ENCODE peak calls at places on chromosome 22, in four cellular contexts. One of them, this sample, is unnamed.

GRCh38 chr22:47151490-47151889 is 389.0 kb downstream of the TBC1D22A start:
- DNase-seq in lower lobe of right lung: no peak
- DNase-seq in cardiac muscle cell: peak; percentile 42
- DNase-seq in PC-3: peak; percentile 54
- DNase-seq in this sample: no peak

GRCh38 chr22:19120829-19121630 is 1.2 kb downstream of the DGCR2 start:
- DNase-seq in lower lobe of right lung: peak; percentile 76
- DNase-seq in cardiac muscle cell: no peak
- DNase-seq in PC-3: peak; percentile 76
- DNase-seq in this sample: no peak

GRCh38 chr22:24961217-24961844 is 8.8 kb downstream of the KIAA1671 start:
- DNase-seq in PC-3: no peak
- DNase-seq in lower lobe of right lung: no peak
- DNase-seq in cardiac muscle cell: no peak
- DNase-seq in this sample: no peak

GRCh38 chr22:44622685-44623084 is 79.3 kb upstream of the PRR5 start:
- DNase-seq in cardiac muscle cell: no peak
- DNase-seq in lower lobe of right lung: no peak
- DNase-seq in PC-3: no peak
- DNase-seq in this sample: peak; percentile 60

GRCh38 chr22:37242395-37242918 is 1.6 kb downstream of the RAC2 start:
- DNase-seq in cardiac muscle cell: peak; percentile 23
- DNase-seq in PC-3: peak; percentile 51
- DNase-seq in lower lobe of right lung: peak; percentile 89
- DNase-seq in this sample: no peak

GRCh38 chr22:31841029-31841827 is 87.4 kb downstream of the DEPDC5 start:
- DNase-seq in PC-3: no peak
- DNase-seq in cardiac muscle cell: no peak
- DNase-seq in lower lobe of right lung: no peak
- DNase-seq in this sample: no peak

GRCh38 chr22:45211848-45212247 is 28.8 kb downstream of the KIAA0930 start:
- DNase-seq in lower lobe of right lung: no peak
- DNase-seq in PC-3: no peak
- DNase-seq in cardiac muscle cell: no peak
- DNase-seq in this sample: no peak

GRCh38 chr22:44632823-44633478 is 69.1 kb upstream of the PRR5 start:
- DNase-seq in lower lobe of right lung: no peak
- DNase-seq in cardiac muscle cell: peak; percentile 35
- DNase-seq in PC-3: no peak
- DNase-seq in this sample: no peak

GRCh38 chr22:24969588-24970301 is 17.2 kb downstream of the KIAA1671 start:
- DNase-seq in lower lobe of right lung: no peak
- DNase-seq in cardiac muscle cell: peak; percentile 54
- DNase-seq in PC-3: peak; percentile 85
- DNase-seq in this sample: peak; percentile 77

GRCh38 chr22:19761500-19762314 is 1.1 kb downstream of the TBX1 start:
- DNase-seq in PC-3: peak; percentile 43
- DNase-seq in lower lobe of right lung: no peak
- DNase-seq in cardiac muscle cell: no peak
- DNase-seq in this sample: no peak

GRCh38 chr22:17706947-17707346 is 67.3 kb downstream of the BID start:
- DNase-seq in lower lobe of right lung: no peak
- DNase-seq in cardiac muscle cell: no peak
- DNase-seq in PC-3: no peak
- DNase-seq in this sample: no peak

GRCh38 chr22:46754110-46754799 is 8.2 kb upstream of the TBC1D22A start:
- DNase-seq in lower lobe of right lung: peak; percentile 90
- DNase-seq in cardiac muscle cell: peak; percentile 97
- DNase-seq in PC-3: peak; percentile 91
- DNase-seq in this sample: peak; percentile 98

GRCh38 chr22:47210686-47211085 is 448.2 kb downstream of the TBC1D22A start:
- DNase-seq in cardiac muscle cell: no peak
- DNase-seq in lower lobe of right lung: no peak
- DNase-seq in PC-3: no peak
- DNase-seq in this sample: no peak

GRCh38 chr22:25673721-25674120 is 68.3 kb upstream of the MYO18B start:
- DNase-seq in lower lobe of right lung: no peak
- DNase-seq in cardiac muscle cell: no peak
- DNase-seq in PC-3: no peak
- DNase-seq in this sample: no peak

GRCh38 chr22:25110596-25110845 is 89.1 kb upstream of the CRYBB3 start:
- DNase-seq in lower lobe of right lung: no peak
- DNase-seq in PC-3: no peak
- DNase-seq in cardiac muscle cell: no peak
- DNase-seq in this sample: no peak

GRCh38 chr22:46714550-46714949 is 23.5 kb downstream of the CERK start:
- DNase-seq in cardiac muscle cell: peak; percentile 16
- DNase-seq in PC-3: no peak
- DNase-seq in lower lobe of right lung: no peak
- DNase-seq in this sample: no peak

GRCh38 chr22:44442856-44443595 is 55.0 kb downstream of the RTL6 start:
- DNase-seq in PC-3: no peak
- DNase-seq in cardiac muscle cell: no peak
- DNase-seq in lower lobe of right lung: no peak
- DNase-seq in this sample: no peak

GRCh38 chr22:40247976-40248375 is 70.3 kb downstream of the TNRC6B start:
- DNase-seq in cardiac muscle cell: no peak
- DNase-seq in lower lobe of right lung: no peak
- DNase-seq in PC-3: no peak
- DNase-seq in this sample: no peak

GRCh38 chr22:17733484-17733883 is 40.8 kb downstream of the BID start:
- DNase-seq in PC-3: peak; percentile 26
- DNase-seq in lower lobe of right lung: no peak
- DNase-seq in cardiac muscle cell: no peak
- DNase-seq in this sample: no peak

GRCh38 chr22:33210129-33210784 is 152.1 kb upstream of the SYN3 start:
- DNase-seq in PC-3: peak; percentile 46
- DNase-seq in cardiac muscle cell: peak; percentile 48
- DNase-seq in lower lobe of right lung: no peak
- DNase-seq in this sample: no peak

GRCh38 chr22:37529652-37530345 is 10.6 kb upstream of the CARD10 start:
- DNase-seq in cardiac muscle cell: no peak
- DNase-seq in lower lobe of right lung: no peak
- DNase-seq in PC-3: peak; percentile 56
- DNase-seq in this sample: no peak

GRCh38 chr22:46021577-46021976 is 44.6 kb upstream of the WNT7B start:
- DNase-seq in cardiac muscle cell: no peak
- DNase-seq in PC-3: no peak
- DNase-seq in lower lobe of right lung: peak; percentile 13
- DNase-seq in this sample: peak; percentile 42

GRCh38 chr22:24564376-24565058 is 8.7 kb downstream of the SNRPD3 start:
- DNase-seq in cardiac muscle cell: peak; percentile 79
- DNase-seq in lower lobe of right lung: no peak
- DNase-seq in PC-3: no peak
- DNase-seq in this sample: peak; percentile 17

GRCh38 chr22:30471616-30472318 is at the start of gene SEC14L3:
- DNase-seq in lower lobe of right lung: peak; percentile 60
- DNase-seq in cardiac muscle cell: no peak
- DNase-seq in PC-3: no peak
- DNase-seq in this sample: no peak

GRCh38 chr22:30469165-30469564 is 2.7 kb downstream of the SEC14L3 start:
- DNase-seq in cardiac muscle cell: no peak
- DNase-seq in lower lobe of right lung: no peak
- DNase-seq in PC-3: no peak
- DNase-seq in this sample: no peak

GRCh38 chr22:30474121-30474520 is 2.3 kb upstream of the SEC14L3 start:
- DNase-seq in cardiac muscle cell: no peak
- DNase-seq in PC-3: no peak
- DNase-seq in lower lobe of right lung: no peak
- DNase-seq in this sample: no peak

GRCh38 chr22:30472994-30473720 is 1.3 kb upstream of the SEC14L3 start:
- DNase-seq in lower lobe of right lung: no peak
- DNase-seq in PC-3: no peak
- DNase-seq in cardiac muscle cell: no peak
- DNase-seq in this sample: no peak

GRCh38 chr22:30470655-30471054 is 1.2 kb downstream of the SEC14L3 start:
- DNase-seq in lower lobe of right lung: no peak
- DNase-seq in PC-3: no peak
- DNase-seq in cardiac muscle cell: no peak
- DNase-seq in this sample: no peak
- H3K4me1 ChIP-seq in lower lobe of right lung: no peaks in the 10 kb centered on the region
- H3K4me1 ChIP-seq in PC-3: no peaks in the 10 kb centered on the region
- H3K4me1 ChIP-seq in cardiac muscle cell: no peaks in the 10 kb centered on the region
- H3K4me1 ChIP-seq in this sample: no peaks in the 10 kb centered on the region

DNA sequence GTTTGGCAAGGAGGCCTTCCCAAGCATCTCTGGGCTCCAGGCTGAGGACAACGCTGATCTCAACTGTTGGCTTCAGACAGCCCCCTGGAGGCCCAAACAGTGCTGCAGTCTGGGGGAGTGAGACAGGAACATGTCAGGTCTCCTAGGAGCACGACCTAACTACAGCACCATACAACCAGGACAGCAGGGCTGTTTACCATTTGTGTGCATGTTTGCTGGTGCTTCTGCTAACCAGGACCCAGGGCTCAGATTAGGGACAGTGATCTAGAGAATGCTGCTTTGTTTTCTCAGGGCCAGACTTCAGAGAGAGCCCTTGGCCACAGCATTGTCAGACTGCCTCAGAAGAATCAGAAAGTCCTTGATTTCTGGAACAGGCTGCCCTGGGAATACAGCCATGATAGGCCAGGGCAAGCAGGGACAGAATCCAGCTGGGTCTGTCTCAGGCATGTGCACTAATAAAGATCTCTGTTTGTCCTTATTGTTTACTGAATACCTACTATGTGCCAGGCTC is 126.5 kb downstream of the VPREB1 start:
- DNase-seq in PC-3: no peak
- DNase-seq in lower lobe of right lung: no peak
- DNase-seq in cardiac muscle cell: peak; percentile 2
- DNase-seq in this sample: no peak
- H3K4me1 ChIP-seq in PC-3: no peaks in the 10 kb centered on the region
- H3K4me1 ChIP-seq in lower lobe of right lung: no peaks in the 10 kb centered on the region
- H3K4me1 ChIP-seq in cardiac muscle cell: no peaks in the 10 kb centered on the region
- H3K4me1 ChIP-seq in this sample: no peaks in the 10 kb centered on the region

DNA sequence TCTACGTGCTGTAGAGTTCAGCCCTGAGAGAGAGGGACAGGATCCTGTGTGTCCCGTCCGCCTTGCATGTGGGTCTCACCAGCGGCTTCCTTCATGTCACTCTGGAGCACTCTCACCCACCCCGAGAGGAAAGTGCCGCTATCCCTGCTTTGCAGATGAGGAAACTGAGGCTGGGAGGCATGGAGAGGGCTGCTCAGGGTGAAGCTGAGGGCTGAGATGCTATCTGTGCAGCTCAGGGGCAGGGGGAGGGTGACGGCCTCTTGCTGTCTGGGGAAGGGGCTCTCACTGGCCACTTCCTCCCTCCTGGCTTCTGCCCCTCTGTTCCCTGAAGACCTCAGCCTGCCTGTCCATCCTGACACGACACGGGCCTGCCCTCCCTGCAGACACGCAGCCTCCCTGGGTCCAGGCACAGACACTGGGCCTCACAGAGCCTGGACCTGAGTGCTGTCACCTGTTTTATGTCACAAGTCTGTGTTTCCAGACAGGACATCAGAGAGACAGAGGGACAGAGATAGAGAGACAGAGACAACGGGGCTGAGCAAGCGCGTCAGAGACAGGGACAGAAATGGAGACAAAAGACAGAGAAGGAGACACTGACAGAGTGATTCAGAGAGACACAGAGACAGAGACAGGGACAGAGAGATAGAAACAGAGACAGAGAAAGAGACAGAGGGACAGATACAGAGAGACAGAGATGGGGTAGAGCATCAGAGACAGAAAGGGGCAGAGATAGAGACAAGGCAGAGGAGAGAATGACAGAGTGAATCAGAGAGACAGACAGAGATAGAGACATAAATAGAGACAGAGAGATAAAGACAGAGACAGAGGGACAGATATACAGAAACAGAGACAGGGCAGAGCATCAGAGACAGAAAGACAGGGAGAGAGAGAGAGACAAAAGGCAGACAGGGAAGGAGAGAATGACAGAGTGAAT is 53.1 kb downstream of the MCM5 start:
- DNase-seq in PC-3: no peak
- DNase-seq in lower lobe of right lung: no peak
- DNase-seq in cardiac muscle cell: no peak
- DNase-seq in this sample: no peak
- H3K4me1 ChIP-seq in PC-3: no peaks in the 10 kb centered on the region
- H3K4me1 ChIP-seq in lower lobe of right lung: peaks cover 8% of the 10 kb centered on the region
- H3K4me1 ChIP-seq in cardiac muscle cell: peaks cover 9% of the 10 kb centered on the region
- H3K4me1 ChIP-seq in this sample: no peaks in the 10 kb centered on the region

DNA sequence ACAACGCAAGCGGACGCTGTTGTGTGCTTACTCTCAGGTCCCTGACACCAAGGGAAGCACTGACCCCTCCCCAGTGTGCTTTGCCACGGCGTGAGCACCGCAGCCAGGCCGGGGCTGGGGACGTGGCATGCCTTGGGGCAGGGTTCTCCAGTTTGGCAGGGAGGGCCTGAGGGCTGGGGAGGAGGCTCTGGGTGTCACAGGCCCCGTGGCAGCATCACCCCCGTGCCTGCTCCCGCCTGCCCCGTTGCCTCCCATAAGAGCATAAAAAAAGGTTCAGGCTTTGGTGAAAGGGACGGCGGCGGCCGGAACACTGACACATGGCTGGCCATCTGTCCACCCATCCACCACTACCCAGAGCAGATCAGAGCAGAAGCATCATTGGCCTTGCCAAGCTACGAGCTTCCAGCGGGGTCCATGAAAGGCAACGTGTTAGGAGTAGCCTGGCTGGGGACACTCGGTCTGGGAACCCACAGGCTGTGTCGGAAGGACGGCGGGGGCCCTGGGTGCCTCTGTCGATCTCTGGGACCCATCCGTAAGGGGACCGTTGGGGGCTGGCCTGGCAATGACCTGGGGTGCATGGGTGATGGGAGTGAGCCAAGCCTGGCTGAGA is 183.0 kb downstream of the IGLL1 start:
- DNase-seq in cardiac muscle cell: no peak
- DNase-seq in PC-3: no peak
- DNase-seq in lower lobe of right lung: peak; percentile 36
- DNase-seq in this sample: no peak
- H3K4me1 ChIP-seq in cardiac muscle cell: no peaks in the 10 kb centered on the region
- H3K4me1 ChIP-seq in PC-3: no peaks in the 10 kb centered on the region
- H3K4me1 ChIP-seq in lower lobe of right lung: peaks cover 3% of the 10 kb centered on the region
- H3K4me1 ChIP-seq in this sample: no peaks in the 10 kb centered on the region

DNA sequence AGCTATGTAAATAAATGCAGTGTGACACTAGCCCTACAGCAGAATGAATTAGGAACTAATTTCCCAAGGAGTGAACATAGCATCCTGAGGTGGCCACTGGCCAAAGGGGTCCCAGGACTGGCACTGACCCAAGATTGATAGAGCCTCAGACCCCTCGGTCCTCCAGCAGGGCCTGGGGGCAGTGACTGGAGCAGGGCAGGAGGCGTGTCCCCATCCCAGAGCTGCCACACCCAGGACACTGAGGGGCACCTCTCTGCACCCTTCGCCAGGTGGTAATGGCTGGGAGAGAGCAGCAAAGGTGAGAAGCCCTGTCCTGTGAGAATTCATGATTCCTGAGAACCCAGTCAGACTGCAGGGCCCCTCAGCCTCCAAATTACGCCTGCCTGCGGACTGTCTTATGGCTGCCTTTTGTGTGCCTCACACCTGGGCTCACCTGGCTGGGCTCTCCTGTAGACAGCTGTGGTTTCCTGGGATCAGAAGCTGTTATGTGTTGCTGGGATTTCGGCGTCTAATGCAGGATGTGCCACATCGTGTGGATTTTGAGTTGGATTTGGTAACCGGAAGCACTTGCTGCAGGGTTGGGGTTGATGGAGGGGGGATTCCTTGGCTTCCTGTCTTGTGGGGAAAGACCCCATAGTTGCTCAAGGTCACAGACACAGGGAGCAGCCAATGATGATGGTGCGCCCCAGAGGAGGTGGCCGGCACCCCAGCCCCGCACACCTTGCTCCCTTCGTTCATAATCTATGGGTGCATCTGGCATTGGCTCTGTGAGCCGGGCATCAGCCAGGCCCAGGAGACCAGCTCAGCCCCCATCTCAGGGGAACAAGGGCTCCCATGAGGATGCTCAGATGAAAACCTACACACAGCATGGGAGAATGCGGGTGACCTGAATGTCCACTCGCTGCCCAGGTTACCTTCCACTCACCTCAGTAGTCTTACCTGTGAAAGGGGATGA is 582.9 kb downstream of the BRD1 start:
- DNase-seq in lower lobe of right lung: no peak
- DNase-seq in cardiac muscle cell: no peak
- DNase-seq in PC-3: no peak
- DNase-seq in this sample: no peak
- H3K4me1 ChIP-seq in lower lobe of right lung: no peaks in the 10 kb centered on the region
- H3K4me1 ChIP-seq in cardiac muscle cell: no peaks in the 10 kb centered on the region
- H3K4me1 ChIP-seq in PC-3: no peaks in the 10 kb centered on the region
- H3K4me1 ChIP-seq in this sample: no peaks in the 10 kb centered on the region